ENCODE peak calls at places on chromosomes 2 and 18, in nine cellular contexts. X is H9, V is DND-41, A is PC-3, T is IMR-90, H is fibroblast of lung, P is K562, E is HCT116, G is mammary epithelial cell. I is an unnamed sample.

GRCh38 chr18:34789768-34790344 is 79.8 kb downstream of the DTNA start:
- DNase-seq in X (no peak), V (no peak), A (peak), T (peak), H (no peak), P (no peak), E (no peak), G (no peak), I (no peak)

GRCh38 chr18:57088883-57089282 is 58.0 kb upstream of the BOD1L2 start:
- DNase-seq in X (no peak), V (no peak), A (no peak), T (no peak), H (no peak), P (no peak), E (no peak), G (no peak), I (peak)

GRCh38 chr2:44168684-44169154 is at the start of gene PPM1B:
- DNase-seq in X (no peak), V (no peak), A (peak), T (no peak), H (no peak), P (peak), E (no peak), G (no peak), I (no peak)

GRCh38 chr2:230737791-230738226 is 25.2 kb downstream of the CAB39 start:
- DNase-seq in X (no peak), V (no peak), A (peak), T (no peak), H (no peak), P (no peak), E (no peak), G (no peak), I (no peak)

GRCh38 chr18:3401669-3402620 is 48.0 kb upstream of the TGIF1 start:
- DNase-seq in X (no peak), V (no peak), A (no peak), T (no peak), H (no peak), P (no peak), E (no peak), G (no peak), I (peak)

GRCh38 chr18:57743008-57743407 is 60.1 kb downstream of the ATP8B1 start:
- DNase-seq in X (no peak), V (no peak), A (peak), T (peak), H (peak), P (no peak), E (no peak), G (peak), I (no peak)

GRCh38 chr2:174035981-174036742 is 71.0 kb upstream of the SP3 start:
- DNase-seq in X (no peak), V (no peak), A (peak), T (peak), H (peak), P (peak), E (no peak), G (peak), I (no peak)

GRCh38 chr18:60668583-60668982 is 296.0 kb upstream of the MC4R start:
- DNase-seq in X (no peak), V (no peak), A (peak), T (no peak), H (no peak), P (no peak), E (no peak), G (no peak), I (no peak)

GRCh38 chr2:232421189-232421785 is 14.6 kb downstream of the ALPG start:
- DNase-seq in X (peak), V (no peak), A (no peak), T (no peak), H (no peak), P (no peak), E (peak), G (no peak), I (no peak)

GRCh38 chr18:44938396-44939036 is 257.8 kb downstream of the SETBP1 start:
- DNase-seq in X (no peak), V (no peak), A (no peak), T (no peak), H (no peak), P (no peak), E (no peak), G (no peak), I (no peak)

GRCh38 chr2:202104286-202104870 is 31.3 kb downstream of the KIAA2012 start:
- DNase-seq in X (peak), V (peak), A (peak), T (peak), H (peak), P (peak), E (peak), G (peak), I (peak)

GRCh38 chr18:34857310-34857709 is 147.2 kb downstream of the DTNA start:
- DNase-seq in X (no peak), V (no peak), A (peak), T (no peak), H (no peak), P (no peak), E (no peak), G (no peak), I (no peak)

GRCh38 chr2:84807063-84807485 is 73.8 kb downstream of the TRABD2A start:
- DNase-seq in X (no peak), V (no peak), A (peak), T (peak), H (peak), P (no peak), E (peak), G (peak), I (no peak)

GRCh38 chr2:27080603-27080938 is 2.2 kb downstream of the EMILIN1 start:
- DNase-seq in X (no peak), V (no peak), A (no peak), T (no peak), H (no peak), P (no peak), E (no peak), G (no peak), I (no peak)
- H2AFZ ChIP-seq in X (no peak), V (peak), A (no peak), T (peak), H (no peak), P (peak), E (no peak), G (peak), I (peak)

GRCh38 chr2:163343316-163343715 is 392.5 kb downstream of the FIGN start:
- DNase-seq in X (peak), V (no peak), A (no peak), T (peak), H (no peak), P (no peak), E (no peak), G (no peak), I (no peak)
- TF ChIP-seq CTCF in X (peak), V (no peak), A (no peak), T (no peak), H (no peak), P (no peak), E (no peak), G (no peak), I (no peak)

GRCh38 chr2:29425866-29426265 is 310.7 kb downstream of the CLIP4 start:
- DNase-seq in X (no peak), V (no peak), A (no peak), T (no peak), H (no peak), P (no peak), E (no peak), G (no peak), I (no peak)

GRCh38 chr2:29426354-29426753 is 311.1 kb downstream of the CLIP4 start:
- DNase-seq in X (no peak), V (no peak), A (no peak), T (no peak), H (no peak), P (no peak), E (no peak), G (no peak), I (no peak)

GRCh38 chr2:29431485-29431884 is 316.3 kb downstream of the CLIP4 start:
- DNase-seq in X (no peak), V (no peak), A (no peak), T (no peak), H (no peak), P (no peak), E (no peak), G (no peak), I (no peak)

GRCh38 chr2:29433920-29434319 is 318.7 kb downstream of the CLIP4 start:
- DNase-seq in X (no peak), V (no peak), A (no peak), T (no peak), H (no peak), P (no peak), E (no peak), G (no peak), I (no peak)

DNA sequence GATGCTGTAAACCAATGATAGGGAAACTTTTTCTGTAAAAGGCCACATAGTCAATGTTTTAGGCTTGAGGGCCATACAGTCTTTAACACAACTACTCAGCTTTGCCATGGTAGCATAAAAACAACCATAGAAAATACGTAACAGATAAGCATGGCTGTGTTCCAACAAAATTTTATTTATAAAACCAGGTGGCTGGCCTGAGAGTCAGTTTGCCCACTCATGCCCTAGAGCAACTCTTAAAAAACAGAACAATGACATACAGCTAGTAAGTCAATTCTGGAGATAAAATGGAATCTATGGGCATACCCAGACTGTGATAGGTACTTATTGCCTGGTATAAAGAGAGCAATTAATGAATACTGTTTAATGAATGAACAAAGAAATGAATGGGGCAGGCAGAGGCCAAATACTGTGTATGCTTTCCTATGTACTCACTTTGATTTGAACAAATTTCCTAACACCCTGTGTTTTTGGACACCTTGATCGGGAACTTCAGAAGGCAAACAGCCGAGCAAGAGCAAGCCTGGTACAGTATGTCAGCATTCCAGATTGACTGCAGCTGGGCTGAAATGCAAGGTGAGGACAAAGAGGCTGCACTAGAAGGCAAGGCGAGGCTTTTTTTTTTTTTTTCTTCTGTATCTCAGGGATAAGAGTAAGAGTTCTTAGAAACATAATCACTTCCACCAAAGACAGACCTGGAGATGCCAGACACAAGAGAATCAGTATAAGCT is 315.3 kb downstream of the CLIP4 start:
- DNase-seq in X (no peak), V (no peak), A (peak), T (no peak), H (no peak), P (no peak), E (no peak), G (peak), I (no peak)
- H3K4me2 ChIP-seq in X (no peak), V (no peak), A (no peak), T (no peak), H (no peak), P (no peak), E (no peak), G (no peak), I (no peak)

DNA sequence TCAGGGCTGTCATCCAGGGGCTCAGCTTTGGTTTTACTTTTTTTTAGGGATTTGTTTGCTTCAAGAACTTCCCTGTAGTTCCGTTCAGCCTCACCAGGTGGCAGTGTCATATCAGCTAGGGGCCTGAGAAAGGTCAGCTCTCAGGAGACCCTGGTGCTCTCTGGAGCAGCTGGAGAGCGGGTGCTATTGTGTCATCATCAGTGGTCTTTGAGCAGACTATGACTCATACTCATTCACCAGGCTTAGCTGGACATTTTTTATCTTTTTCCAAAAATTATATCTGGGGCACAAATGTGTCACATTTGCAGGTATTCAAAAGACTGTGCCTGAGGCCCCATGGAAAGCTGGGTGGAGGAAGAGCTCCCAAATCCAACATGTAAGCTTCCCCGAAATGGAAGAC is 24.4 kb downstream of the ZNF892 start:
- DNase-seq in X (peak), V (peak), A (peak), T (peak), H (peak), P (peak), E (peak), G (peak), I (peak)
- H2AFZ ChIP-seq in X (no peak), V (no peak), A (no peak), T (no peak), H (no peak), P (no peak), E (no peak), G (no peak), I (no peak)

I was measured in OCI-LY7.